ENCODE peak calls at places on chromosomes 11 and 22, in four cellular contexts. P is fibroblast of the aortic adventitia, W is neural crest cell, R is T-cell. O is an unnamed sample.

GRCh38 chr22:30078320-30079311 is 1.6 kb upstream of the HORMAD2 start:
- DNase-seq in P (no peak), W (no peak), R (no peak), O (no peak)

GRCh38 chr11:23497040-23497439 is 636.8 kb upstream of the CCDC179 start:
- DNase-seq in P (no peak), W (no peak), R (no peak), O (no peak)

GRCh38 chr22:20536590-20537324 is 29.3 kb downstream of the MED15 start:
- DNase-seq in P (no peak), W (no peak), R (no peak), O (no peak)

GRCh38 chr11:2086239-2087040 is 52.7 kb downstream of the IGF2 start:
- DNase-seq in P (no peak), W (no peak), R (no peak), O (no peak)

GRCh38 chr11:87300640-87301381 is 263.1 kb downstream of the TMEM135 start:
- DNase-seq in P (no peak), W (no peak), R (no peak), O (no peak)

GRCh38 chr11:76835928-76836612 is 24.6 kb upstream of the ACER3 start:
- DNase-seq in P (peak; percentile 94), W (no peak), R (no peak), O (no peak)

GRCh38 chr11:60764879-60765278 is 8.2 kb downstream of the MS4A15 start:
- DNase-seq in P (no peak), W (no peak), R (no peak), O (no peak)

GRCh38 chr11:102528618-102529017 is 1.9 kb downstream of the MMP7 start:
- DNase-seq in P (no peak), W (no peak), R (no peak), O (no peak)

GRCh38 chr11:85663080-85663729 is 1.7 kb downstream of the CREBZF start:
- DNase-seq in P (peak; percentile 17), W (no peak), R (no peak), O (no peak)

GRCh38 chr11:131760191-131760951 is 390.0 kb downstream of the NTM start:
- DNase-seq in P (peak; percentile 51), W (no peak), R (no peak), O (no peak)

GRCh38 chr22:27810566-27810965 is 9.0 kb upstream of the MN1 start:
- DNase-seq in P (peak; percentile 84), W (no peak), R (no peak), O (no peak)

GRCh38 chr11:576791-577610 is 731 bp downstream of the PHRF1 start:
- DNase-seq in P (no peak), W (no peak), R (no peak), O (no peak)

GRCh38 chr11:11149671-11150459 is 203.2 kb downstream of the CSNK2A3 start:
- DNase-seq in P (no peak), W (no peak), R (peak; percentile 70), O (no peak)

GRCh38 chr11:2582436-2582931 is 117.3 kb downstream of the KCNQ1OT1 start:
- DNase-seq in P (no peak), W (no peak), R (no peak), O (peak; percentile 13)

GRCh38 chr22:36227396-36227795 is 11.9 kb downstream of the APOL2 start:
- DNase-seq in P (no peak), W (no peak), R (no peak), O (no peak)

GRCh38 chr11:77236901-77237300 is 64.6 kb downstream of the GDPD4 start:
- DNase-seq in P (peak; percentile 3), W (no peak), R (no peak), O (no peak)

O was measured in activated B cell treated with CpG ODN at 0.5 μM for 24 hours.